ENCODE peak calls at places on chromosomes 7 and 10, in five cellular contexts. N is astrocyte, H is AG10803, A is Panc1, Y is heart right ventricle. T is an unnamed sample.
A peak's percentile ranks its signal among the peaks of the same experiment; 100 is the strongest.

GRCh38 chr10:15585303-15585715 is 134.4 kb downstream of the ITGA8 start:
- DNase-seq in N (no peak), H (peak; percentile 65), A (peak; percentile 7), Y (peak; percentile 48), T (no peak)

GRCh38 chr10:28668363-28669226 is 8.7 kb upstream of the BAMBI start:
- DNase-seq in N (peak; percentile 41), H (no peak), A (no peak), Y (peak; percentile 63), T (peak; percentile 88)

GRCh38 chr10:27995311-27995710 is 3.6 kb downstream of the ODAD2 start:
- DNase-seq in N (no peak), H (no peak), A (no peak), Y (no peak), T (no peak)

GRCh38 chr7:82109288-82109687 is 334.3 kb downstream of the CACNA2D1 start:
- DNase-seq in N (peak; percentile 41), H (peak; percentile 27), A (peak; percentile 15), Y (no peak), T (no peak)

GRCh38 chr10:47409171-47409865 is 25.2 kb upstream of the ZNF488 start:
- DNase-seq in N (no peak), H (no peak), A (no peak), Y (no peak), T (no peak)

GRCh38 chr7:113159746-113160339 is 41.5 kb upstream of the SMIM30 start:
- DNase-seq in N (no peak), H (peak; percentile 36), A (peak; percentile 18), Y (no peak), T (no peak)

GRCh38 chr10:126804396-126804795 is 100.8 kb upstream of the DOCK1 start:
- DNase-seq in N (no peak), H (no peak), A (no peak), Y (no peak), T (no peak)

GRCh38 chr10:18195060-18195799 is 55.0 kb downstream of the CACNB2 start:
- DNase-seq in N (peak; percentile 53), H (peak; percentile 6), A (no peak), Y (no peak), T (no peak)

GRCh38 chr7:139993592-139993991 is 69.2 kb downstream of the PARP12 start:
- DNase-seq in N (no peak), H (no peak), A (no peak), Y (no peak), T (no peak)

GRCh38 chr10:99172950-99173349 is 62.7 kb downstream of the HPSE2 start:
- DNase-seq in N (no peak), H (no peak), A (no peak), Y (no peak), T (no peak)

GRCh38 chr7:3092468-3092867 is 48.8 kb upstream of the CARD11 start:
- DNase-seq in N (no peak), H (no peak), A (no peak), Y (peak; percentile 29), T (peak; percentile 24)

GRCh38 chr10:110739811-110740271 is 95.7 kb downstream of the RBM20 start:
- DNase-seq in N (no peak), H (no peak), A (no peak), Y (no peak), T (no peak)

GRCh38 chr7:101231644-101232043 is 6.0 kb downstream of the CLDN15 start:
- DNase-seq in N (no peak), H (no peak), A (no peak), Y (no peak), T (no peak)

GRCh38 chr10:16891375-16892313 is 74.4 kb upstream of the RSU1 start:
- DNase-seq in N (peak; percentile 81), H (peak; percentile 95), A (peak; percentile 77), Y (peak; percentile 54), T (peak; percentile 92)

DNA sequence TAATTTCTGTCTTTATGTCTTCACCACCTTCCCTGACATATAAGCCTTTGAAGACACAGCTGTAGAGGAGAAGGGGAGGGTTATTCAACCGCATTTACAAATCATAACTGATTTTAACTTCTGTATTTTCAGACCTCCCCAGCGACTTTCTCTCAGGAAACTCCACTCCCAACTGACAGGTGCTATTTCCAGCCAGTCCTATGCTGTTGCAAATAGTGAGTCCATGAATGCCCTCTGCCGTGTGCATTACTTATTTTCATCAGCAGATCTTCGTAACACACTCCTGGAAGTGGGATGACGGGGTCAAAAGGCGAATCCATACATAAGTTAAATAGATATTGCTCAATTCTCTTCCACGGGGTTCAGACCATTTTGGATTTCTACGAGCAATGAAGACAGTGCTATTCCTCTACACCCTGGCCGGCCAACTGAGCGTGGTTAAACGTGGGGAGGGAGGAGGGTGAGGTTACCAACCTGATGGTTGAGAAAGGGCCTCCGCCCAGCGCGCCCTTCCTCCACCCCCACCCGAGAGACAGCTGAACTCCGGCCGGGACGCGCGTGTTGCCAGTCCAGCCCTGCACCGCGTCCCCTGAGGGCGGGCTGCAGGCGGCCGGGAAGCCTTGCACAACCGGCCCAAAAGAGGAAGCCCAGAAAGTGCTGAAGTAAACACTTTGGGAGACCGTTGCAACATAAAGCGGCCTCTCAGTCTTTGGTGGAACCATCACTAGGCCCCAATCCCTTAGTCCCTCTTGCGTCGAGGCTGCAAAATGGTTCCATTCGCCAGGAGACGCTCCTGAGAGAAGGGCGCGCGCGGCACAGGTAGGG is at the start of gene APBB1IP:
- DNase-seq in N (no peak), H (peak; percentile 85), A (no peak), Y (peak; percentile 78), T (peak; percentile 66)
- TF ChIP-seq CTCF in N (no peak), H (peak; percentile 25), A (no peak), Y (no peak), T (no peak)

GRCh38 chr10:113113918-113114317 is 163.9 kb downstream of the TCF7L2 start:
- DNase-seq in N (no peak), H (no peak), A (no peak), Y (no peak), T (no peak)
- H3K4me3 ChIP-seq in N (no peak overlapping the region), H (no peak overlapping the region), A (no peak overlapping the region), Y (no peak overlapping the region), T (no peak overlapping the region)

DNA sequence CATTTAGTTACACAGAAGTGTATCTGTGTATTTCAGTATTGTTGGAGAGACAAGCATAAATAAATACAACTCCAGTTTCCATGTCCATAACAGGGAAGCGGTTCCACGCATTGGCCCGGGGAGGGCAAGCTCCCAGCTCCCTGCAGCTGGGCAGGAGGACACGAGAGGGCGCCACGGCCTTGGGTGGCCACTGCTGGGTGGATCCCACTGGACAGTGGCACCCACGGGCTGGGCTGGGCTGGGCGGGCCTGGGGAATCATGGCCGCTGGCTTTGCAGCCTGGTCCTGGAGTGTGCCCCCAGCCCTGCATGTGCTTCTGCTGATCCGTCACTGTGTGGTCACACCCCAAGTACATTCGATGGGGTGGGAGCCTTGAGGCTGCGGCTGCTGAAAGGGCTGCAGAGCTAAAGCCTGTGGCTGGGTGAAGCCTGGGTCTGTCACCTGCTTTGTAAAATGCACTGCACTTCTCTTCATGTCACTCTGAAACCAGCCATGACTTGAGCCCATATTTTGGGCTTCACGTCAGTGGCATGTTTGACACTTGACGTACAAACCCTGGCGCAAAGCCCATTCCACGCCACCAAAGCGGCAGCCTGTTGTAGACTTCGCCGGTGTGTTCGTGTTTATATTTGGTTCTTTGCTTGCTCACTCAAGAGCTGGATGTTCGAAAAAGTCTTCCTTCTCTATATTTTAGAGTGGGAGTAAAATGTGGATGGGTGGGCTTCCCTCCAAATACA is 27.5 kb downstream of the LRRC27 start:
- DNase-seq in N (no peak), H (no peak), A (no peak), Y (no peak), T (no peak)
- TF ChIP-seq CTCF in N (no peak), H (no peak), A (peak; percentile 73), Y (no peak), T (no peak)

DNA sequence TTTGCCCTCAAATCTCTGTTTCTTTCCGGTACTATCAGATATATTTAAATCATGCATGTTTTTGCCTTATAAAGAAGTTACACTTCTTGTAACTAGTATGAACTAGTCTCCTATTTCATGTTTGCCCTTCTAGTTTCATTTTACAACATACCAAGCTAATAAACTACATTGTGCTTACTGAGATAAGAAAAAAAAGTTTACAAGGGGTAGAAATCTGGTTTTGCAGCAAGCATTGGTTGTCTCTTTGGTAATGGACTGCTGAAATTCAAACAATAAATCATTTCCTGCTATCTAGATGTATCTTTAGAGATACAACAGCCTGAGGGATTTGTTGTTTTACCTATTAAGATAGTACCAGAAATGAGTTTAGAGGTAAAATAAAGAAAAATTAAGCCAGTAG is 18.8 kb downstream of the PTTG1IP2 start:
- DNase-seq in N (no peak), H (no peak), A (no peak), Y (no peak), T (no peak)
- H3K4me3 ChIP-seq in N (no peak overlapping the region), H (no peak overlapping the region), A (no peak overlapping the region), Y (no peak overlapping the region), T (no peak overlapping the region)

DNA sequence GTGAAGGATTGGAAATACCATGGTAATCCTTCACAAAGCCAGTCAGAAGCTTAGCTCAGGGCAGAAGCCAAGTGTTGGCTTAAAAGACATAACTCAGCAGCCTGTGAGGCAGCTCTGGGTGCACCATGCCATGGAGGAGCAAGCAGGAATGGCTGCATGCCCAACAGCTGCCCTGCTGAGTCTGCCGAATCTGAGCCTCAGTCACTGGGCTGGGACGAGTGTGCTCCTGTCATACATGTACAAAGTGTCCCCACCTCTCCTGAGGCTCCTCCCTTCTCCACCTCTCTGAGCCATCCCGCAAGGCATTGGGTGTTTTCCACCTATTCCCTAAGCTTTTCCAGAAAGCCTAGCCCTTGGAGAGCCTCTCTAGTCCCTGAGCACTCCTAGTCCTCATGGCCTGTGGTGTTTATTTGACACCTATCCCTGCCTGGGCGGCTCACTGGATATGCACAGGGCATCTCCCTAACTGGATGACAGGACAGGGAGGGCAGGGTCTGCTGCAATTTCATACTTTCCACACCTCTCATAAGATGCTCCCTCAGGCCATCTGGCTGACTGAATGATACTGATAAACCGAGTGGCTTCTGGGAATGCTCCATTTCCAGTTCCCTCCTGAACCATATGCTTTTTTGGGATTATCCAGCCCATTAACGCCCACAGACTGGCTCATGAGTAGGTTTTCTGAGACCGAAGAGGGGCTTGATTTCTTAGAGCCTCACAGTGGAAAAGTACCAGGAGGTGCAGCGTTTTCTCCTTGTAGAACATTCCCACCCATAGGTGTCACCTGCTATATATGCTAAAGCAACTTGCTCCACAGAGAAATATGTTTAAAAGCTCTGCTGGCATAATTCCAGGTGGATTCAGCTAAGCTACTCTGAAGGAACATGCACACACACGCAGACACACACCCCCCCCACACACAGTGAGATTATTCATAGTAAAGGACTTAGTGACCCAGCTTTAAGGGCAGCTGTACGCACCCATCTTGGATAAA is 199.3 kb downstream of the SNX10 start:
- DNase-seq in N (no peak), H (no peak), A (no peak), Y (no peak), T (peak; percentile 81)
- TF ChIP-seq CTCF in N (no peak), H (no peak), A (no peak), Y (no peak), T (no peak)

DNA sequence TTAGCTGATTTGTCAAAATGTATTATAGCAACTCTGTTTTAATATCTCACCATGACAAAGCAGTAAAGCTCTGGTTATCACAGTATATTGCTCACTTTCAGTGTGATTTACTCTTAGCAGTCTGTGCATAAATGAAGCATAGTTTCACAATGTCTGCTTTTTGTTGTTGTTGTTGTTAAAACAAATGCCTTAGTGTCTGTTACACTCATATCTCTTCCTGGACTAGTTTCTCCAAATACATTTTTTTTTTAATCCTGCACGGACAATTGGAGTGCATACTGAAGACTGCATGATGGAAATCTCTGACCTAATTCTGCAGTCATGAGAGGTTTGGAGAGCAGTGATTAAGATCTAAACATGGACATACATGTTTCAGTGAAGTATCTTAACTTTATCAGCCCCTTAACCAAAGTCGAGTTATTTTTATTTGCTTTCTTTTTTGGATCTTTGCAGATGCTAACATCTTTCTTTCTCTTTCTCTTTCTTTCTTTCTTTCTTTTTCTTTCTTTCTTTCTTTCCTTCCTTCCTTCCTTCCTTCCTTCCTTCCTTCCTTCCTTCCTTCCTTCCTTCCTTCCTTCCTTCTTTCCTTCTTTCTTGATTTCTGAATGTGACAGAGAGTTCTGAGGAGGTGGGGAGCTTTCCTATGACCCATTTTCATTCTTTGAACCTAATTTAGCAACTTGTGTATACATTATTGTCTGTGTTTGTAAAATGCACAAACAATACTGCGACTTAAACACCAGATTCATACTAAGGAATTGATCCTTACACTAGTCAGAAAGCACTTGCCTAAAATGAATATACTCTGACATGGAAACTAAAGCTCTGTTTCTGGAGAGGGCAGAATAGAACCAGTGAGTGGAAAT is 161.5 kb upstream of the AGR3 start:
- DNase-seq in N (peak; percentile 40), H (peak; percentile 71), A (no peak), Y (no peak), T (no peak)
- H3K4me3 ChIP-seq in N (no peak overlapping the region), H (no peak overlapping the region), A (no peak overlapping the region), Y (no peak overlapping the region), T (no peak overlapping the region)